ENCODE peak calls at places on chromosomes 5 and 9, in five cellular contexts. M, T, W, S and G are unnamed samples.

GRCh38 chr9:98479967-98480847 is 224.8 kb upstream of the TBC1D2 start:
- DNase-seq in M (peak), T (no peak), W (no peak), S (no peak), G (no peak)

GRCh38 chr9:129234491-129234890 is 56.4 kb upstream of the IER5L start:
- DNase-seq in M (no peak), T (no peak), W (peak), S (no peak), G (no peak)

GRCh38 chr9:69471433-69471832 is 146.4 kb downstream of the ENTREP1 start:
- DNase-seq in M (peak), T (no peak), W (no peak), S (no peak), G (no peak)

GRCh38 chr5:57267796-57268195 is 93.9 kb downstream of the GPBP1 start:
- DNase-seq in M (peak), T (no peak), W (no peak), S (no peak), G (no peak)

GRCh38 chr5:72788851-72789505 is 27.5 kb upstream of the TNPO1 start:
- DNase-seq in M (peak), T (no peak), W (no peak), S (no peak), G (no peak)

GRCh38 chr9:132840980-132841379 is 37.1 kb downstream of the AK8 start:
- DNase-seq in M (no peak), T (no peak), W (no peak), S (no peak), G (no peak)

GRCh38 chr5:56414056-56414455 is 180.9 kb upstream of the ANKRD55 start:
- DNase-seq in M (no peak), T (no peak), W (no peak), S (no peak), G (no peak)

GRCh38 chr9:119284118-119284517 is 85.1 kb downstream of the BRINP1 start:
- DNase-seq in M (no peak), T (no peak), W (no peak), S (no peak), G (no peak)

GRCh38 chr5:129135633-129136032 is 41.1 kb downstream of the ISOC1 start:
- DNase-seq in M (no peak), T (no peak), W (no peak), S (no peak), G (no peak)

GRCh38 chr9:14223081-14223480 is 90.9 kb downstream of the NFIB start:
- DNase-seq in M (no peak), T (no peak), W (no peak), S (no peak), G (no peak)

GRCh38 chr9:132647355-132647754 is 22.4 kb downstream of the DDX31 start:
- DNase-seq in M (peak), T (no peak), W (no peak), S (no peak), G (no peak)

GRCh38 chr9:133945314-133945975 is 46.7 kb downstream of the VAV2 start:
- DNase-seq in M (no peak), T (no peak), W (peak), S (no peak), G (no peak)

GRCh38 chr9:5800969-5801738 is 31.8 kb downstream of the ERMP1 start:
- DNase-seq in M (no peak), T (no peak), W (no peak), S (no peak), G (no peak)

GRCh38 chr5:130773813-130774212 is 391.2 kb downstream of the HINT1 start:
- DNase-seq in M (no peak), T (no peak), W (no peak), S (no peak), G (no peak)

GRCh38 chr9:27359763-27360162 is 62.8 kb upstream of the EQTN start:
- DNase-seq in M (no peak), T (no peak), W (no peak), S (no peak), G (no peak)

GRCh38 chr9:72038890-72039410 is 21.5 kb downstream of the C9orf57 start:
- DNase-seq in M (peak), T (peak), W (peak), S (peak), G (peak)

GRCh38 chr9:1332161-1332560 is 282.0 kb downstream of the DMRT2 start:
- DNase-seq in M (no peak), T (no peak), W (no peak), S (no peak), G (no peak)

GRCh38 chr5:68780299-68780960 is 313.4 kb upstream of the SLC30A5 start:
- DNase-seq in M (no peak), T (no peak), W (no peak), S (no peak), G (no peak)

GRCh38 chr5:543351-543750 is 19.1 kb upstream of the SLC9A3 start:
- DNase-seq in M (no peak), T (no peak), W (peak), S (no peak), G (no peak)

GRCh38 chr9:128644452-128644851 is 12.2 kb downstream of the DYNC2I2 start:
- DNase-seq in M (no peak), T (no peak), W (no peak), S (no peak), G (no peak)

GRCh38 chr9:19998153-19998552 is 209.3 kb upstream of the SLC24A2 start:
- DNase-seq in M (peak), T (no peak), W (no peak), S (no peak), G (no peak)

GRCh38 chr5:16693879-16694278 is 77.1 kb upstream of the RETREG1 start:
- DNase-seq in M (no peak), T (no peak), W (no peak), S (no peak), G (no peak)

GRCh38 chr9:103242025-103242424 is 246.9 kb downstream of the CYLC2 start:
- DNase-seq in M (no peak), T (no peak), W (no peak), S (no peak), G (no peak)

GRCh38 chr5:112737472-112738179 is at the start of gene APC:
- DNase-seq in M (peak), T (peak), W (peak), S (peak), G (peak)

GRCh38 chr5:95973793-95974325 is 12.2 kb upstream of the ELL2 start:
- DNase-seq in M (peak), T (no peak), W (no peak), S (no peak), G (no peak)

GRCh38 chr9:19049872-19050636 is 827 bp downstream of the RRAGA start:
- DNase-seq in M (peak), T (no peak), W (peak), S (peak), G (no peak)

GRCh38 chr5:96023518-96023917 is 61.9 kb upstream of the ELL2 start:
- DNase-seq in M (peak), T (no peak), W (no peak), S (no peak), G (no peak)

GRCh38 chr9:135083831-135084230 is 3.6 kb upstream of the OLFM1 start:
- DNase-seq in M (no peak), T (no peak), W (no peak), S (no peak), G (no peak)

GRCh38 chr9:135084881-135085760 is 2.3 kb upstream of the OLFM1 start:
- DNase-seq in M (no peak), T (no peak), W (no peak), S (no peak), G (no peak)

GRCh38 chr9:135083241-135083810 is 4.1 kb upstream of the OLFM1 start:
- DNase-seq in M (no peak), T (no peak), W (peak), S (no peak), G (no peak)

GRCh38 chr9:135082536-135082935 is 4.9 kb upstream of the OLFM1 start:
- DNase-seq in M (no peak), T (no peak), W (peak), S (no peak), G (no peak)

GRCh38 chr9:135084262-135084661 is 3.2 kb upstream of the OLFM1 start:
- DNase-seq in M (no peak), T (no peak), W (no peak), S (no peak), G (no peak)
- TF ChIP-seq CTCF in M (no peak), T (no peak), W (no peak), S (no peak), G (no peak)

GRCh38 chr5:127943061-127943371 is 140.6 kb upstream of the SLC12A2 start:
- DNase-seq in M (no peak), T (no peak), W (no peak), S (no peak), G (no peak)

GRCh38 chr5:127941646-127942045 is 141.9 kb upstream of the SLC12A2 start:
- DNase-seq in M (no peak), T (no peak), W (peak), S (no peak), G (no peak)

GRCh38 chr5:127942246-127943060 is 141.1 kb upstream of the SLC12A2 start:
- DNase-seq in M (peak), T (no peak), W (no peak), S (no peak), G (no peak)

GRCh38 chr5:127940854-127941253 is 142.7 kb upstream of the SLC12A2 start:
- DNase-seq in M (no peak), T (no peak), W (no peak), S (no peak), G (no peak)

DNA sequence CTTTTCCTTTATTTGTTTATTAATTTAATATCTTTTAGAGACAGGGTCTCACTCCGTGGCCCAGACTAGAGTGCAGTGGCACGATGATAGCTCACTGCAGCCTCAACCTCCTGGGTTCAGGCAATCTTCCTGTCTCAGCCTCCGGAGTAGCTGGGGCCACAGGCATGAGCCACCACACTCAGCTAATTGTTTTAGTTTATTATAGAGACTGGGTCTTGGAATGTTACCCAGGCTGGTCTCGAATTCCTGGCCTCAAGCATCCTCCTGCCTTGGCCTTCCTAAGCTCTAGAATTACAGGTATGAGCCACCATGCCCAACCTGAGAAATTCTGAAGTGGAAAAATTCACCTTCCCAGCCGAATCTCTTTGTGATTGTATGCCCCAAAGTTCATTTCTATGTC is 139.4 kb upstream of the SLC12A2 start:
- DNase-seq in M (no peak), T (no peak), W (no peak), S (no peak), G (no peak)
- TF ChIP-seq CTCF in M (no peak), T (no peak), W (no peak), S (no peak), G (no peak)

DNA sequence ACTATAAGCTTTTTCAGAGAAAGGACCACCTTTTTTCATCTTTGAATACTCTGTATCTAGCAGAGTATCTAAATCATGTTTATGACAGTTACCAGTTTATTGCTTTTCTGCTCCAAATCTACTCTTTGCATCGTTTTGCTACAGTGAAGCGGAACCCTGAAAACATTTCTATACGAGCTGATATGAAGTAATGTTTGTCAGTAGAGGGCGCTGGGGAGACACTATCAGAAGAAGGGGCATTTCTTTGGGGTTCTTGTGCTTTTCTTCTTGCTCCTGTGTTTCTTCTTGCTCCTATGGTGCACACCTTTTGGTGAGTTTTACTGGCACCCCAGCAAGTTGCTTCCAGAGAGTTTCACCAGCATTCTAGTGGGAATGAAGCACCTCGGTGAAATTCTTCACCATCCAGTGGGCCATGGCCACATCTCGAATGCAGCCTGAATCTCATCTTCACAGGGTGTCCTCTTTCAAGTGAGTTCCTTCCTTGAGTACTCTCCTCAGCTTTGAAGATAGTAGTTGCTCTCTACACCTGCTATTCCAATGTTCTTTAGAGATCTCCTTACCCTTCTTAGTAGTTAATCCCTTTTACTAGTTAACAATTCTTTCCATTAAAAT is 98.4 kb downstream of the FGF1 start:
- DNase-seq in M (peak), T (no peak), W (no peak), S (no peak), G (no peak)
- TF ChIP-seq CTCF in M (peak), T (no peak), W (no peak), S (no peak), G (no peak)

GRCh38 chr5:111478266-111478665 is 34.1 kb downstream of the STARD4 start:
- DNase-seq in M (no peak), T (no peak), W (no peak), S (no peak), G (no peak)
- TF ChIP-seq CTCF in M (peak), T (no peak), W (no peak), S (no peak), G (no peak)

GRCh38 chr5:154575869-154576806 is 98.1 kb upstream of the HAND1 start:
- DNase-seq in M (no peak), T (no peak), W (no peak), S (no peak), G (no peak)
- TF ChIP-seq CTCF in M (no peak), T (no peak), W (no peak), S (no peak), G (no peak)

DNA sequence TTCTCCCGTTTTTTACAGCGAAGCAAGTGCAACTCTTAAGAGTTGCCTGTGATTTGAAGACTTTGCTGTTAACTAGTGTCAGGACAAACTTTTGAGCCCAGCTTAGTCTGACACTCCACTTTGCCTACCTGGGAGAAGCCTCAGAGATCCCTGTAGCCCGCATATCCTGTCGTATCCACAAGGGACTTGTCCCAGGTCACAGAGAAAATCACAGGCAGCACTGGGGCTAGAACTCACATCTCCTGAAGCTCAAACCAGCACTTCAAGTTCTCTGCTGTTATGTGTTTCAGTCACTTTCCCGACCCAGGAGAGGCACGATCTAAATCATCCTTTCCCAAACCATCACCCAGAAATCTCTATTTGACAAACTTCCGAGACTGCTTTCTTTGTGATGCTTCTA is 584.5 kb downstream of the ACTL7B start:
- DNase-seq in M (no peak), T (no peak), W (no peak), S (no peak), G (no peak)
- TF ChIP-seq CTCF in M (no peak), T (no peak), W (no peak), S (no peak), G (no peak)

DNA sequence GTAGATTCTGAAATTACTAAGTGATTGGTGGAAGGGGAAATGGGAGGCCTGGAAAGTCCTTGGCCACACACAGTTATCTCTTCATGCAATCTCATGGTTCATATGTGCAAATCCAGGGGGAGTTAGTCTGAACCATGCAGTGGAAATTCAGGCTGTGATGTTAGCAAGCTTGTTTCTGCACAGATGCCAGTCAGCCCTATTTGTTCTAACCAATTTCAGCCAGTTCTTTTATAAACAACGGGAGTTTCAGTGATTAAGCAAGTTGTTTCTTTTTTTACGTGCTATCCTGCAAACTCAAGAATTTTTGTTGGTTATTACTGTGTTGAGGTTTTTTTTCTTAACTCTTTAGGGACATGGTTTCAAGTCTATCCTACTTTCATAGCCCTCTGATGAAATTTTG is 298.0 kb downstream of the FER start:
- DNase-seq in M (peak), T (no peak), W (no peak), S (no peak), G (no peak)
- TF ChIP-seq CTCF in M (no peak), T (no peak), W (no peak), S (no peak), G (no peak)

GRCh38 chr9:36336511-36336910 is 63.6 kb downstream of the RNF38 start:
- DNase-seq in M (no peak), T (no peak), W (no peak), S (no peak), G (no peak)
- TF ChIP-seq CTCF in M (no peak), T (no peak), W (no peak), S (no peak), G (no peak)

GRCh38 chr5:104184264-104184663 is 621.7 kb upstream of the NUDT12 start:
- DNase-seq in M (no peak), T (no peak), W (no peak), S (no peak), G (no peak)

GRCh38 chr5:104177651-104178050 is 615.1 kb upstream of the NUDT12 start:
- DNase-seq in M (no peak), T (no peak), W (no peak), S (no peak), G (no peak)

GRCh38 chr5:104178066-104178465 is 615.5 kb upstream of the NUDT12 start:
- DNase-seq in M (no peak), T (no peak), W (no peak), S (no peak), G (no peak)

DNA sequence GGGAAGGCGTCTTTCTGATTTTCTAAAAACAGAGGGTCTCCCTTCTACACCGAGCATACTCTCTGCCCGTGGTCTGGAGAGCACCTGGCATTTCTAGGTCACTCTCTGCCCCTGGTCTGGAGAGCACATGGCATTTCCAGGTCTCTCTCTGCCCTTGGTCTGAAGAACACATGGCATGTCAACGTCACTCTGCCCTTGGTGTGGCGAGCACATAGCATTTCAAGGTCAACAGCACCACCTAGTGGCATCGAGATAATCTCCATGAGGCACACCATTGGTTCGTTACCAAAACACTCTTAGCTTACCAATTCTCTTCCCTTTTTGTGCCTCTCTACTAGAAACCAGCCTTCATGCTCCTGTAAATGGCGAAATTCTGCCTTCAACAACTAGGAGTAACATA is 616.5 kb upstream of the NUDT12 start:
- DNase-seq in M (peak), T (no peak), W (no peak), S (no peak), G (no peak)
- TF ChIP-seq CTCF in M (peak), T (peak), W (no peak), S (no peak), G (no peak)